ENCODE peak calls at places on chromosome 21, in five cellular contexts. R is adrenal gland; T is prostate gland; M is NT2/D1; B is CD4-positive, alpha-beta memory T cell. S is an unnamed sample.
A peak's percentile ranks its signal among the peaks of the same experiment; 100 is the strongest.

GRCh38 chr21:36721817-36722216 is 22.9 kb downstream of the SIM2 start:
- DNase-seq in R (no peak), T (no peak), M (no peak), B (no peak), S (no peak)

GRCh38 chr21:32844653-32845443 is 73.3 kb upstream of the PAXBP1 start:
- DNase-seq in R (peak; percentile 60), T (no peak), M (no peak), B (no peak), S (no peak)

GRCh38 chr21:37675202-37675801 is 241.0 kb downstream of the KCNJ6 start:
- DNase-seq in R (peak; percentile 35), T (peak; percentile 47), M (peak; percentile 71), B (peak; percentile 25), S (peak; percentile 45)

GRCh38 chr21:25647632-25648031 is 8.6 kb downstream of the JAM2 start:
- DNase-seq in R (no peak), T (no peak), M (no peak), B (no peak), S (no peak)

GRCh38 chr21:27248791-27249190 is 281.9 kb upstream of the ADAMTS5 start:
- DNase-seq in R (no peak), T (no peak), M (no peak), B (no peak), S (no peak)

GRCh38 chr21:31493350-31493880 is 149.4 kb upstream of the TIAM1 start:
- DNase-seq in R (no peak), T (no peak), M (no peak), B (no peak), S (no peak)

GRCh38 chr21:28523367-28523766 is 469.3 kb downstream of the LTN1 start:
- DNase-seq in R (no peak), T (no peak), M (no peak), B (no peak), S (no peak)

GRCh38 chr21:37490084-37490483 is 123.5 kb downstream of the DYRK1A start:
- DNase-seq in R (no peak), T (no peak), M (no peak), B (no peak), S (no peak)

GRCh38 chr21:26177187-26177586 is 6.6 kb upstream of the APP start:
- DNase-seq in R (no peak), T (no peak), M (no peak), B (no peak), S (no peak)

GRCh38 chr21:16908087-16908486 is 604.8 kb upstream of the CXADR start:
- DNase-seq in R (no peak), T (peak; percentile 54), M (no peak), B (no peak), S (no peak)

GRCh38 chr21:35436899-35437298 is 387.8 kb upstream of the RUNX1 start:
- DNase-seq in R (no peak), T (no peak), M (no peak), B (no peak), S (no peak)

GRCh38 chr21:44724926-44725325 is 13.6 kb upstream of the TSPEAR start:
- DNase-seq in R (no peak), T (no peak), M (no peak), B (no peak), S (no peak)

GRCh38 chr21:44720170-44720569 is 8.8 kb upstream of the TSPEAR start:
- DNase-seq in R (no peak), T (no peak), M (no peak), B (no peak), S (no peak)

GRCh38 chr21:44724166-44724565 is 12.8 kb upstream of the TSPEAR start:
- DNase-seq in R (no peak), T (no peak), M (no peak), B (no peak), S (no peak)

GRCh38 chr21:44722701-44723100 is 11.3 kb upstream of the TSPEAR start:
- DNase-seq in R (no peak), T (no peak), M (no peak), B (no peak), S (no peak)

GRCh38 chr21:44723177-44724131 is 12.1 kb upstream of the TSPEAR start:
- DNase-seq in R (no peak), T (no peak), M (no peak), B (peak; percentile 35), S (no peak)
- H3K4me3 ChIP-seq in R (no peak overlapping the region), T (no peak overlapping the region), M (peak overlapping the region; percentile 31), B (no peak overlapping the region), S (no peak overlapping the region)

DNA sequence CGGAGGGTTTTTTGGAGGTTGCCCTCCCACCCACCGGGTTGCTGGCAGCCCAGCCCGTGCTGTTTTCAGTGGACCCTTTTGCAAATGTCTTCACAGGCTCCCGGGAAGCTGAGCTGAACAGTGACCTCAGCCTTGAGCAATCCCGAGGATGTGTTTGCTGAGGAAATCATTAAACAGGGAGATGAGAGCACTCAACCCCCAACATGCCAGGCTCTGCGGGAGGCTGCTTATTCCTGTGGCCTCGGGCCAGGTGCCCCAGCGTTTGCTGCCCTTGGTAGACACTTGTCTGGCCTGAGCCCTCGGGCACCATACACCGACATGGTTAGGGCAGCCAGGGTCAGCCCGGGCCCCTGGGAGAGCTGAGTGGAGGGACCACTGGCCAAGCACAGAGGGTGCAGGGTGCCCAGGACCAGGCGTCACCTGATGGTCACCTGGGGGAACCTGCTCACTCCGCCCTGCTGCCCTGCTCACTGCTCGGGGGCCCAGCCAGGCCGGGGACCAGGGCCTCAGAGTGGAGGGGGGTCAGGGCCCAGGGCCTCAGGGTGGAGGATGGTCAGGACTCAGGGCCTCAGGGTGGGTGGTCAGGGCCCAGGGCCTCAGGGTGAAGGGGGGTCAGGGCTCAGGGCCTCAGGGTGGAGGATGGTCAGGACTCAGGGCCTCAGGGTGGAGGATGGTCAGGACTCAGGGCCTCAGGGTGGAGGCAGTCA is 42.5 kb upstream of the POFUT2 start:
- DNase-seq in R (no peak), T (no peak), M (peak; percentile 96), B (no peak), S (no peak)
- H3K4me1 ChIP-seq in R (no peaks in the 10 kb centered on the region), T (no peaks in the 10 kb centered on the region), M (peaks cover 73% of the 10 kb centered on the region), B (no peaks in the 10 kb centered on the region), S (no peaks in the 10 kb centered on the region)

DNA sequence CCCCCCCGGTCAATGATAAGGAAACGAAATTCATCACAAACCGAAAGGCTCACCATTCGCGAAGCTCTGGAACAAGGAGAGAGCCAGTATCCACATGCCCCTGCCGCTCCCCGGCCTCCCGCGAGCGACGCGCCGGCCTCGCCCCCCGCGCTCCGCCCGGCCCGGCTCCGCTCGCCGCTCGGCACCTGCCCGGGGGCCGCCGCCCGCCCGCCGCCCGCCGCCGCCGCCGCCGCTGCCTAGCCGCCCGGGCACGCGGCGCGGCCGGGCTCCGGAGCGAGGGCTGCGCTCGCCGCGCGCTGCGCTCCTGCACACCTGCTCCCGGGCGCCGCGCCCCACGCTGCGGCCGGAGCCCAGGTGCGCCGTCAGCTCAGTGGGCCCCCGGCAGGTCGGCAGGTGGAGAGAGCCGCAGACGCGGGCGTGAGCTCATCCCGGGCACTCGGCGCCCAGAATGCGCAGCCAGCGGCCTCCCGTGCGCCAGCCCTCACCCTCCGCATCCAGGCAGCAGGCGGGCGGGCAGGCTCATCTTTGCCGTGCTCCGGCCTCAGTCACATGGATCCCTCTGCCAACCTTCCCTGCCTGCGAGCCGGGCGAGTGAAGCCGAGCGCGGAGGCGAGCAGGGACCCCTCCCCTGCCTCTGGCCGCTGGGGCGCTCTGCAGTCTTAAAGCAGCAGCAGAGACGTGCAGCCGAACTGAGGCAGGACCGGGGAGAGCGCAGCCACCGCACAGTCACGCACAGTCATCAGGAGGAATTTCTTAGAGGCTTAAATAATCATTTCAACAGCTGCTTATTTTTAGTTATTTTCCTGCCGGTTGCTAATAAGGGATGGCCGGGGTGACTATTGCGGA is at the start of gene DSCAM:
- DNase-seq in R (no peak), T (no peak), M (peak; percentile 60), B (no peak), S (no peak)
- H3K4me3 ChIP-seq in R (no peak within 1 kb of the TSS), T (no peak within 1 kb of the TSS), M (peak within 1 kb of the TSS; percentile 60), B (no peak within 1 kb of the TSS), S (no peak within 1 kb of the TSS)

GRCh38 chr21:38995071-38995669 is 188.1 kb downstream of the PSMG1 start:
- DNase-seq in R (no peak), T (no peak), M (no peak), B (no peak), S (no peak)
- H3K4me1 ChIP-seq in R (no peaks in the 10 kb centered on the region), T (peaks cover 4% of the 10 kb centered on the region), M (peaks cover 12% of the 10 kb centered on the region), B (no peaks in the 10 kb centered on the region), S (peaks cover 6% of the 10 kb centered on the region)

DNA sequence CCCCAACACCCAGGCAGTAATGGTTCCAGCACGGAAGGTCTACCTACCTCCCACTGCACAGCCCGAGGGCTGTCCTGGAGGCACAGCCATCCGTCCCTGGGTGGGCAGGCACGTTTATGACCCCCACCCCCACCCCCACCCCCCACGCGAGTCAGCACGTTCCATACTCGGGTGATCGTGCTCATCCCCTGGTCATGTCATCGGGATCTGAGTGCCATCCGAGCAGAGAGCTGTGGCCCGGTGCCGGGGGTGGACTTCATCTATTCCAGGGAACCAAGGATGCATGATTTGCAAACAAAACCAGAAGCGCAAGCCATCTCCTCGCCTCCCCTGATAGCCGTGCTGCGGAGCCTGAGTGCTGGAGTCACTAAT is 1.1 kb downstream of the TSPEAR start:
- DNase-seq in R (no peak), T (no peak), M (no peak), B (no peak), S (no peak)
- H3K4me3 ChIP-seq in R (no peak overlapping the region), T (no peak overlapping the region), M (no peak overlapping the region), B (no peak overlapping the region), S (no peak overlapping the region)

GRCh38 chr21:43368685-43369084 is 58.2 kb downstream of the SIK1 start:
- DNase-seq in R (no peak), T (no peak), M (no peak), B (no peak), S (no peak)
- H3K4me1 ChIP-seq in R (peaks cover 8% of the 10 kb centered on the region), T (no peaks in the 10 kb centered on the region), M (peaks cover 48% of the 10 kb centered on the region), B (no peaks in the 10 kb centered on the region), S (no peaks in the 10 kb centered on the region)

S was measured in colonic mucosa.